ENCODE peak calls at places on chromosomes 3 and 15, in four cellular contexts. M is BJ, C is Peyer's patch, E is fibroblast of pulmonary artery. Z is an unnamed sample.
A peak's percentile ranks its signal among the peaks of the same experiment; 100 is the strongest.

GRCh38 chr3:71955549-71956373 is 170.8 kb upstream of the PROK2 start:
- DNase-seq in E (peak; percentile 86), C (peak; percentile 62), M (peak; percentile 25), Z (peak; percentile 64)

GRCh38 chr3:39127296-39127906 is 19.9 kb downstream of the TTC21A start:
- DNase-seq in E (no peak), C (no peak), M (no peak), Z (no peak)

GRCh38 chr3:126208618-126209256 is 28.4 kb upstream of the ALDH1L1 start:
- DNase-seq in M (peak; percentile 51), C (peak; percentile 80), E (peak; percentile 96), Z (peak; percentile 99)

GRCh38 chr3:69290006-69290405 is 95.9 kb downstream of the FRMD4B start:
- DNase-seq in M (no peak), E (no peak), C (no peak), Z (no peak)

GRCh38 chr3:48686538-48687219 is 964 bp upstream of the NCKIPSD start:
- DNase-seq in E (no peak), M (no peak), C (no peak), Z (no peak)

GRCh38 chr3:119913021-119913420 is 131.1 kb downstream of the NR1I2 start:
- DNase-seq in M (no peak), C (no peak), E (no peak), Z (no peak)

GRCh38 chr3:12620729-12621128 is 43.2 kb downstream of the RAF1 start:
- DNase-seq in E (no peak), M (no peak), C (no peak), Z (no peak)

GRCh38 chr3:106850429-106850828 is 526.8 kb upstream of the CCDC54 start:
- DNase-seq in M (no peak), E (peak; percentile 34), C (no peak), Z (no peak)

GRCh38 chr3:77348244-77348855 is 308.5 kb downstream of the ROBO2 start:
- DNase-seq in M (no peak), E (peak; percentile 20), C (no peak), Z (peak; percentile 24)

GRCh38 chr3:157618075-157618760 is 115.0 kb upstream of the VEPH1 start:
- DNase-seq in E (peak; percentile 80), C (no peak), M (peak; percentile 35), Z (peak; percentile 29)

GRCh38 chr3:81218023-81218422 is 543.4 kb downstream of the GBE1 start:
- DNase-seq in C (no peak), M (no peak), E (peak; percentile 68), Z (peak; percentile 41)

GRCh38 chr15:71713191-71713798 is 97.1 kb upstream of the NR2E3 start:
- DNase-seq in C (no peak), M (no peak), E (peak; percentile 23), Z (no peak)

GRCh38 chr15:69044899-69045298 is 30.4 kb downstream of the NOX5 start:
- DNase-seq in E (peak; percentile 77), M (peak; percentile 77), C (no peak), Z (no peak)

GRCh38 chr3:49378249-49378899 is 20.2 kb upstream of the GPX1 start:
- DNase-seq in C (no peak), M (peak; percentile 85), E (peak; percentile 81), Z (no peak)

GRCh38 chr15:79977431-79977940 is 6.5 kb upstream of the BCL2A1 start:
- DNase-seq in E (no peak), C (no peak), M (no peak), Z (no peak)

GRCh38 chr3:99410789-99411311 is 227.5 kb upstream of the COL8A1 start:
- DNase-seq in C (no peak), M (peak; percentile 95), E (peak; percentile 80), Z (no peak)

GRCh38 chr3:43913036-43913435 is 222.3 kb downstream of the ABHD5 start:
- DNase-seq in E (no peak), C (no peak), M (no peak), Z (no peak)

GRCh38 chr15:48473667-48474066 is 142.4 kb downstream of the DUT start:
- DNase-seq in M (no peak), C (no peak), E (no peak), Z (no peak)

GRCh38 chr3:12442654-12443501 is 41.4 kb upstream of the TSEN2 start:
- DNase-seq in C (no peak), E (no peak), M (no peak), Z (no peak)

GRCh38 chr3:138234401-138235179 is 47.5 kb downstream of the ARMC8 start:
- DNase-seq in E (no peak), M (peak; percentile 19), C (no peak), Z (no peak)

GRCh38 chr3:12946661-12947316 is 105.4 kb upstream of the RPL32 start:
- DNase-seq in E (no peak), C (no peak), M (no peak), Z (no peak)

GRCh38 chr15:52803543-52804306 is 13.6 kb upstream of the ONECUT1 start:
- DNase-seq in C (no peak), E (no peak), M (no peak), Z (no peak)

GRCh38 chr15:91942676-91943417 is 89.3 kb downstream of the SLCO3A1 start:
- DNase-seq in E (peak; percentile 95), M (peak; percentile 78), C (no peak), Z (peak; percentile 88)

GRCh38 chr3:59606638-59607262 is 556.9 kb upstream of the CFAP20DC start:
- DNase-seq in M (no peak), C (no peak), E (no peak), Z (no peak)

GRCh38 chr3:184687363-184688049 is 24.4 kb downstream of the MAGEF1 start:
- DNase-seq in M (no peak), C (no peak), E (no peak), Z (no peak)

GRCh38 chr3:184690236-184690883 is 21.5 kb downstream of the MAGEF1 start:
- DNase-seq in E (no peak), M (no peak), C (no peak), Z (no peak)

GRCh38 chr3:184685646-184686045 is 26.2 kb downstream of the MAGEF1 start:
- DNase-seq in M (no peak), E (no peak), C (no peak), Z (no peak)

GRCh38 chr3:184688872-184689271 is 23.0 kb downstream of the MAGEF1 start:
- DNase-seq in C (no peak), M (no peak), E (no peak), Z (no peak)

GRCh38 chr3:184688251-184688851 is 23.5 kb downstream of the MAGEF1 start:
- DNase-seq in C (no peak), E (peak; percentile 51), M (peak; percentile 78), Z (no peak)
- TF ChIP-seq CTCF in C (no peak), E (no peak), M (peak; percentile 25), Z (no peak)

GRCh38 chr3:148957586-148957985 is 33.8 kb upstream of the GYG1 start:
- DNase-seq in E (peak; percentile 27), M (no peak), C (no peak), Z (peak; percentile 43)
- TF ChIP-seq CTCF in E (peak; percentile 28), M (no peak), C (no peak), Z (peak; percentile 46)

GRCh38 chr3:46999516-47000197 is 20.2 kb downstream of the NBEAL2 start:
- DNase-seq in C (peak; percentile 34), M (no peak), E (no peak), Z (no peak)
- TF ChIP-seq CTCF in C (no peak), M (no peak), E (no peak), Z (no peak)

DNA sequence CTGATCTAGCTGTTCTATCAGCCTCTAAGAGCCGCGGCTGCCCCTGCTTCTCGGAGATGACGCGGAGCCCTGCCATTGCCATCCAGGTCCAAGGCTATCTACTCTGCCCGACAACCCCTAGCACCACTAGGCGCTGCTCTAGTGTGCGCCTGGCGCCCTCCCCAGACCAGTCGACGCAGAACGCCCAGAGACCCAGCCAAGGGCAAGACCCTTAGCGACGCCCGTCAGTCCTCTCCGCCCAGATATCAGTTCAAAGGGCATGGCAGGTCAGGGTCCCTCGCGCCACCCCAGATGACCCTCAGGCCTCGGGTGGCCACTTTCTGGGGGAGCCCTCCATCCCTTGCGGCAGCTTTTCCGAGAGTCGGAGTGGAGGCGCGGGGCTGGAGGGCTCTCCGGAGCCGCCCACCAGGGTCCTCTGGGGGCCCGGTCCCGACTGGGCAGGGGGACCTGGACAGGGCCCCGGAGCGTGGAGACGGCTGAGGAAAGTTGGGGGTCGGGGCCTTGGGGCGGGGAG is 371 bp upstream of the CLSTN2 start:
- DNase-seq in C (no peak), M (no peak), E (no peak), Z (no peak)
- TF ChIP-seq CTCF in C (no peak), M (peak; percentile 30), E (no peak), Z (no peak)

DNA sequence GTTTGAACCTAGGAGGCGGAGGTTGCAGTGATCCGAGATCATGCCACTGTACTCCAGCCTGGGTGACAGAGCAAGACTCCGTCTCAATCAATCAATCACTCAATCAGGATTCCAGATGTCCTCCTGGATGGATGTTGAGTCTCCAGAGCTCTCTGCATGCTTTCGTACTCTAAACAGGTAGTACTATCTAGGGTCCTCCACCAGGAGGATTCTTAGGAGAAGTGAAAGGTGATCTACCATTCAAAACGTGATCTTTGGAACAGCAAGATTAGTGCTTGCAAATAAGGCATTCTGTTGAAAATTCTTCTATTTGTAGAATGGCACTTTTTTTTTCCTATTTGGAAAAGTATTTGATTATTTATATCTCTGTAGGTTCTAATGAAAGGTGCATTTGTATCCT is 34.3 kb downstream of the CNOT10 start:
- DNase-seq in C (no peak), E (no peak), M (no peak), Z (no peak)
- TF ChIP-seq CTCF in C (no peak), E (no peak), M (no peak), Z (no peak)

GRCh38 chr15:32935139-32935538 is 217.3 kb downstream of the GREM1 start:
- DNase-seq in E (no peak), M (no peak), C (no peak), Z (no peak)

GRCh38 chr15:32933241-32933640 is 215.4 kb downstream of the GREM1 start:
- DNase-seq in M (no peak), C (no peak), E (peak; percentile 36), Z (no peak)

GRCh38 chr15:32941823-32942222 is 224.0 kb downstream of the GREM1 start:
- DNase-seq in M (no peak), C (no peak), E (no peak), Z (no peak)

DNA sequence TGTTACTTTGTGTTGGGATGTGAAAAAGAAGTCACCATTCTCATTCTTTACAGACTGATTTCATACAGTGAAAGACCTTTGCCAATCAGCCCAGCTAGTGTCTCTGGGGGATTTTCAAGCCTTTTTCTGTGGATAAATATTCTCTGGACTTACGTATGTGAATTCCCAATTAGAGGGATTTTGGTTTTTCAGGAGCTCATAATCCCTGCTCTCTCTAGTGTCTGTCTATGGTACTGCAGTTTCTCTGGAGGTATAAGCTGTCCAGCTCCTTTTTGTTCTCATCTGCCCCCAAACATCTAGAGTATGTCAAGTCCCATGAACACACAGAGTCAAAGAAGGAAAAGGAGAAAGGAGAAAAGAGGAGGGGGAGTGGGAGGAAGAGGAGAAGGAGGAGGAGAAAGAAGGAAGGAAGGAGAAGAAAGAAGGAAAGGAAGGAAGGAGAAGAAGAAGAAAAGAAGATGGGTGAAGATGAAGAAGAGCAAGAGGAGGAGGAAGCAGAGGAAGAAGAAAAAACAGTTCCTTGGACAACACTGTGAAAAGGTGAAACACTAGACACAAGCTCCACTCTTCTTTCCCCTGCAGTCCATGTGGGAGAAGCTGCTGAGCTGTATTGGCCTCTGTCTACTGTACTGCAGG is 218.6 kb downstream of the GREM1 start:
- DNase-seq in E (peak; percentile 86), C (no peak), M (no peak), Z (no peak)
- TF ChIP-seq CTCF in E (peak; percentile 80), C (peak; percentile 47), M (peak; percentile 56), Z (no peak)

GRCh38 chr15:70236306-70237103 is 138.8 kb upstream of the TLE3 start:
- DNase-seq in C (no peak), M (no peak), E (peak; percentile 51), Z (no peak)
- TF ChIP-seq CTCF in C (no peak), M (no peak), E (no peak), Z (no peak)